ENCODE peak calls at places on chromosomes 16 and 17, in six cellular contexts. One of them, this sample, is unnamed.

GRCh38 chr17:58666858-58667267 is 25.0 kb downstream of the TEX14 start:
- DNase-seq in ovary: peak; percentile 51
- DNase-seq in small intestine: peak; percentile 81
- DNase-seq in sigmoid colon: peak; percentile 86
- DNase-seq in pancreas: peak; percentile 69
- DNase-seq in transverse colon: peak; percentile 85
- DNase-seq in this sample: peak; percentile 84

GRCh38 chr16:69644790-69645189 is 79.0 kb downstream of the NFAT5 start:
- DNase-seq in ovary: no peak
- DNase-seq in small intestine: no peak
- DNase-seq in sigmoid colon: no peak
- DNase-seq in pancreas: no peak
- DNase-seq in transverse colon: no peak
- DNase-seq in this sample: no peak

GRCh38 chr17:41710472-41711090 is 1.6 kb upstream of the GAST start:
- DNase-seq in ovary: no peak
- DNase-seq in small intestine: no peak
- DNase-seq in sigmoid colon: no peak
- DNase-seq in pancreas: no peak
- DNase-seq in transverse colon: no peak
- DNase-seq in this sample: no peak

GRCh38 chr16:2842340-2843000 is 12.4 kb downstream of the ZG16B start:
- DNase-seq in ovary: peak; percentile 32
- DNase-seq in small intestine: peak; percentile 40
- DNase-seq in sigmoid colon: peak; percentile 69
- DNase-seq in pancreas: peak; percentile 62
- DNase-seq in transverse colon: peak; percentile 52
- DNase-seq in this sample: peak; percentile 78

GRCh38 chr17:13311301-13311700 is 290.4 kb downstream of the HS3ST3A1 start:
- DNase-seq in ovary: no peak
- DNase-seq in small intestine: no peak
- DNase-seq in sigmoid colon: no peak
- DNase-seq in pancreas: no peak
- DNase-seq in transverse colon: no peak
- DNase-seq in this sample: no peak

GRCh38 chr17:73189417-73190099 is 3.3 kb upstream of the COG1 start:
- DNase-seq in ovary: no peak
- DNase-seq in small intestine: peak; percentile 71
- DNase-seq in sigmoid colon: no peak
- DNase-seq in pancreas: no peak
- DNase-seq in transverse colon: no peak
- DNase-seq in this sample: peak; percentile 55

GRCh38 chr17:64165347-64165746 is 35.4 kb upstream of the ERN1 start:
- DNase-seq in ovary: no peak
- DNase-seq in small intestine: no peak
- DNase-seq in sigmoid colon: no peak
- DNase-seq in pancreas: no peak
- DNase-seq in transverse colon: no peak
- DNase-seq in this sample: no peak

GRCh38 chr17:57324646-57325045 is 68.3 kb downstream of the MSI2 start:
- DNase-seq in ovary: no peak
- DNase-seq in small intestine: no peak
- DNase-seq in sigmoid colon: no peak
- DNase-seq in pancreas: no peak
- DNase-seq in transverse colon: no peak
- DNase-seq in this sample: no peak

GRCh38 chr16:1215574-1216295 is 9.3 kb downstream of the TPSG1 start:
- DNase-seq in ovary: no peak
- DNase-seq in small intestine: no peak
- DNase-seq in sigmoid colon: no peak
- DNase-seq in pancreas: no peak
- DNase-seq in transverse colon: no peak
- DNase-seq in this sample: no peak

GRCh38 chr17:63120406-63120805 is 154.4 kb downstream of the TANC2 start:
- DNase-seq in ovary: no peak
- DNase-seq in small intestine: no peak
- DNase-seq in sigmoid colon: no peak
- DNase-seq in pancreas: no peak
- DNase-seq in transverse colon: no peak
- DNase-seq in this sample: no peak

GRCh38 chr16:79843631-79844043 is 243.1 kb upstream of the MAF start:
- DNase-seq in ovary: no peak
- DNase-seq in small intestine: no peak
- DNase-seq in sigmoid colon: no peak
- DNase-seq in pancreas: no peak
- DNase-seq in transverse colon: no peak
- DNase-seq in this sample: no peak
- H3K4me1 ChIP-seq in ovary: peaks cover 8% of the 10 kb centered on the region
- H3K4me1 ChIP-seq in small intestine: no peaks in the 10 kb centered on the region
- H3K4me1 ChIP-seq in sigmoid colon: peaks cover 3% of the 10 kb centered on the region
- H3K4me1 ChIP-seq in pancreas: no peaks in the 10 kb centered on the region
- H3K4me1 ChIP-seq in transverse colon: peaks cover 15% of the 10 kb centered on the region
- H3K4me1 ChIP-seq in this sample: no peaks in the 10 kb centered on the region

DNA sequence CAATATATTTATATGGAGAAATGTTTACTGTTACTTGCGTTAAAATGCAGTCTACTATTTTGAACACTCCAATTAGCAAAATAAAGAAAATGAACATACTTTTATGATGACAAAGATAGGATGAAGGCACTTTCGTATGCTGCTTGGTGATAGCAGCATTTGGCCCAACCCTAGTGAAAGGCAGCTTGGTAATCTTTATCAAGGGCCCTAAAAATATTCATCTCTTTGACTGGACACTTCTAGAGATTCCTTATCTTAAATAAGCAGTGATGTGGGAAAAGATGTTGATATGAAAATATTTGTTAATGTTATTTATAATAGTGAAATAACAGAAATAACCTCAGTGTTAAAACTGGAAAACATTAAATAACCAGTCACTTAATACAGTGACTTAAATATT is 79.4 kb downstream of the NF1 start:
- DNase-seq in ovary: no peak
- DNase-seq in small intestine: no peak
- DNase-seq in sigmoid colon: no peak
- DNase-seq in pancreas: no peak
- DNase-seq in transverse colon: no peak
- DNase-seq in this sample: no peak
- H3K36me3 ChIP-seq in ovary: no peaks in the 10 kb centered on the region
- H3K36me3 ChIP-seq in small intestine: no peaks in the 10 kb centered on the region
- H3K36me3 ChIP-seq in sigmoid colon: no peaks in the 10 kb centered on the region
- H3K36me3 ChIP-seq in pancreas: no peaks in the 10 kb centered on the region
- H3K36me3 ChIP-seq in transverse colon: peaks cover 5% of the 10 kb centered on the region
- H3K36me3 ChIP-seq in this sample: no peaks in the 10 kb centered on the region

GRCh38 chr16:87806246-87806607 is 40.4 kb upstream of the KLHDC4 start:
- DNase-seq in ovary: no peak
- DNase-seq in small intestine: peak; percentile 29
- DNase-seq in sigmoid colon: no peak
- DNase-seq in pancreas: no peak
- DNase-seq in transverse colon: peak; percentile 16
- DNase-seq in this sample: no peak
- H3K4me3 ChIP-seq in ovary: peak overlapping the region; percentile 23
- H3K4me3 ChIP-seq in small intestine: no peak overlapping the region
- H3K4me3 ChIP-seq in sigmoid colon: peak overlapping the region; percentile 41
- H3K4me3 ChIP-seq in pancreas: peak overlapping the region; percentile 11
- H3K4me3 ChIP-seq in transverse colon: no peak overlapping the region
- H3K4me3 ChIP-seq in this sample: no peak overlapping the region

GRCh38 chr16:56617212-56618085 is 8.1 kb upstream of the MT1E start:
- DNase-seq in ovary: peak; percentile 70
- DNase-seq in small intestine: peak; percentile 71
- DNase-seq in sigmoid colon: peak; percentile 92
- DNase-seq in pancreas: peak; percentile 85
- DNase-seq in transverse colon: peak; percentile 70
- DNase-seq in this sample: peak; percentile 83
- H3K4me1 ChIP-seq in ovary: peaks cover 2% of the 10 kb centered on the region
- H3K4me1 ChIP-seq in small intestine: no peaks in the 10 kb centered on the region
- H3K4me1 ChIP-seq in sigmoid colon: no peaks in the 10 kb centered on the region
- H3K4me1 ChIP-seq in pancreas: peaks cover 3% of the 10 kb centered on the region
- H3K4me1 ChIP-seq in transverse colon: peaks cover 16% of the 10 kb centered on the region
- H3K4me1 ChIP-seq in this sample: peaks cover 7% of the 10 kb centered on the region

DNA sequence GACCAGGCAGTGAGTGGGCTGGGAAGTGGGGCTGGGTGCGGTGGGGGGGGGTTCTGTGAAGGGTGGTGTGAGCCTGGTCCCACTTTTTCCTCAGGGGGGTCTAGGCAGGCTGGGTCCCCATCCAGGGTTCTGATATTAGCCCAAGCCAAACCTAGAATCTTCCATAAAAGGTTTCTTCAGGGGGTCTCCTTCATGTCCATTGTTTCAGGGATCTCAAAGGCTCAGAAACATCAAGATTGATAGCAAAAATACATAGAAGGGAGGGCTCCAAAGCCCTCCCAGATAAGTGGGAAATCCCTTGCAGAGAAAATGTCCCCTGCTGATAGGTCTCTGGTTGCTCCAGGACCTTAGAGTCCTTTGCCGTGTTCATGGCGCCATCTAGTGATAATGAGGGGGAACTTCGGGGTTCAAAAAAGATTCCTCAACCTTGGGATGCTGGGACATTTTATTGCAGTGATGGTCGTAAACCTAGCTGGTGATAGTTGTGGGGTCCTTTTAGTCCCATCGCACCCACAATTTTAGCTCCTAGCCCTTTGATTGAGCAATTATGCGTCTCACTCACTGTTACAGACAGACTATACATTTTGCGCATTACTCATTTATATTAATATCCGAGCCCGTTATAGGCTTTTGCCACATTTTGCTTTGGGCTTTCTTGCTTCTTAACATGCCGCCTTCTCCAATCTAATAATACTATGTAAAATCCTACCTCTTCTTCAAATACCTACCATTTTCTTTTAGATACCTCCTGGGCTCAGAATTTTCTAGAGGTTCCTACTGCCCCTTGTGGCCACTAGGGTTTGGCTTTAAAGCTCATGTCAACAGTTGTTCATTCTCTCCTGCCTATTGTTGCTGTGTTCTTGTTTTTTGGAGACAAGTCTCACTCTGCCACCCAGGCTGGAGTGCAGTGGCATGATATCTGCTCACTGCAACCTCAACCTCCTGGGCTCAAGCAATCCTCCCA is 35.1 kb downstream of the IGF2BP1 start:
- DNase-seq in ovary: no peak
- DNase-seq in small intestine: peak; percentile 73
- DNase-seq in sigmoid colon: no peak
- DNase-seq in pancreas: peak; percentile 55
- DNase-seq in transverse colon: peak; percentile 50
- DNase-seq in this sample: no peak
- H3K36me3 ChIP-seq in ovary: no peaks in the 10 kb centered on the region
- H3K36me3 ChIP-seq in small intestine: no peaks in the 10 kb centered on the region
- H3K36me3 ChIP-seq in sigmoid colon: no peaks in the 10 kb centered on the region
- H3K36me3 ChIP-seq in pancreas: no peaks in the 10 kb centered on the region
- H3K36me3 ChIP-seq in transverse colon: no peaks in the 10 kb centered on the region
- H3K36me3 ChIP-seq in this sample: no peaks in the 10 kb centered on the region